ENCODE peak calls at places on chromosomes 1 and 21, in five cellular contexts. Q is GM12878, H is HepG2, I is K562, G is SK-N-SH. U is an unnamed sample.

GRCh38 chr1:169348356-169349036 is 19.1 kb downstream of the NME7 start:
- DNase-seq in Q (peak), H (peak), I (peak), G (peak), U (no peak)

GRCh38 chr1:89910780-89911179 is 84.1 kb upstream of the ZNF326 start:
- DNase-seq in Q (no peak), H (no peak), I (no peak), G (no peak), U (no peak)

GRCh38 chr1:96967311-96967710 is 245.7 kb downstream of the PTBP2 start:
- DNase-seq in Q (no peak), H (no peak), I (no peak), G (no peak), U (no peak)

GRCh38 chr1:210339500-210339899 is 10.8 kb downstream of the HHAT start:
- DNase-seq in Q (no peak), H (no peak), I (no peak), G (no peak), U (no peak)

GRCh38 chr1:235468970-235469369 is 35.3 kb downstream of the B3GALNT2 start:
- DNase-seq in Q (no peak), H (peak), I (no peak), G (no peak), U (peak)

GRCh38 chr1:166974647-166975345 is 544 bp downstream of the ILDR2 start:
- DNase-seq in Q (no peak), H (no peak), I (no peak), G (no peak), U (no peak)

GRCh38 chr1:36204347-36204909 is 19.8 kb upstream of the THRAP3 start:
- DNase-seq in Q (no peak), H (no peak), I (no peak), G (no peak), U (no peak)

GRCh38 chr1:6102227-6102845 is 56.6 kb downstream of the KCNAB2 start:
- DNase-seq in Q (no peak), H (no peak), I (no peak), G (no peak), U (no peak)

GRCh38 chr1:226557424-226557823 is 8.9 kb downstream of the STUM start:
- DNase-seq in Q (no peak), H (no peak), I (no peak), G (no peak), U (no peak)

GRCh38 chr21:31186916-31187315 is 148.6 kb upstream of the KRTAP19-8 start:
- DNase-seq in Q (no peak), H (no peak), I (no peak), G (no peak), U (no peak)

GRCh38 chr1:99943238-99943794 is 26.5 kb upstream of the SLC35A3 start:
- DNase-seq in Q (no peak), H (peak), I (peak), G (no peak), U (peak)

GRCh38 chr1:212977781-212978645 is 27.7 kb downstream of the VASH2 start:
- DNase-seq in Q (peak), H (no peak), I (no peak), G (no peak), U (no peak)

GRCh38 chr1:155125946-155126493 is 1.7 kb upstream of the EFNA1 start:
- DNase-seq in Q (no peak), H (peak), I (peak), G (no peak), U (peak)

GRCh38 chr1:199218065-199218464 is 579.2 kb downstream of the PTPRC start:
- DNase-seq in Q (no peak), H (no peak), I (no peak), G (no peak), U (no peak)

GRCh38 chr1:200039849-200040479 is 12.5 kb downstream of the NR5A2 start:
- DNase-seq in Q (no peak), H (no peak), I (no peak), G (peak), U (peak)

GRCh38 chr1:204945565-204945977 is 74.9 kb downstream of the NFASC start:
- DNase-seq in Q (no peak), H (no peak), I (no peak), G (peak), U (no peak)

GRCh38 chr1:159914252-159915018 is 10.9 kb downstream of the TAGLN2 start:
- DNase-seq in Q (no peak), H (no peak), I (no peak), G (no peak), U (no peak)

GRCh38 chr1:50531027-50531426 is 107.8 kb upstream of the DMRTA2 start:
- DNase-seq in Q (no peak), H (no peak), I (no peak), G (peak), U (no peak)

GRCh38 chr1:94382163-94382562 is 36.0 kb upstream of the ABCD3 start:
- DNase-seq in Q (no peak), H (no peak), I (no peak), G (no peak), U (no peak)

GRCh38 chr21:14754259-14754604 is 208.1 kb upstream of the SAMSN1 start:
- DNase-seq in Q (no peak), H (no peak), I (no peak), G (no peak), U (no peak)

GRCh38 chr21:42313501-42313969 is 1.7 kb downstream of the TFF3 start:
- DNase-seq in Q (no peak), H (peak), I (no peak), G (no peak), U (no peak)

GRCh38 chr1:43801203-43801602 is 93.9 kb downstream of the ST3GAL3 start:
- DNase-seq in Q (no peak), H (no peak), I (no peak), G (no peak), U (no peak)

GRCh38 chr1:43803646-43804045 is 96.3 kb downstream of the ST3GAL3 start:
- DNase-seq in Q (no peak), H (no peak), I (no peak), G (no peak), U (no peak)

GRCh38 chr1:43803105-43803504 is 95.8 kb downstream of the ST3GAL3 start:
- DNase-seq in Q (no peak), H (no peak), I (no peak), G (no peak), U (no peak)

GRCh38 chr1:43800801-43801200 is 93.5 kb downstream of the ST3GAL3 start:
- DNase-seq in Q (no peak), H (no peak), I (no peak), G (no peak), U (no peak)

DNA sequence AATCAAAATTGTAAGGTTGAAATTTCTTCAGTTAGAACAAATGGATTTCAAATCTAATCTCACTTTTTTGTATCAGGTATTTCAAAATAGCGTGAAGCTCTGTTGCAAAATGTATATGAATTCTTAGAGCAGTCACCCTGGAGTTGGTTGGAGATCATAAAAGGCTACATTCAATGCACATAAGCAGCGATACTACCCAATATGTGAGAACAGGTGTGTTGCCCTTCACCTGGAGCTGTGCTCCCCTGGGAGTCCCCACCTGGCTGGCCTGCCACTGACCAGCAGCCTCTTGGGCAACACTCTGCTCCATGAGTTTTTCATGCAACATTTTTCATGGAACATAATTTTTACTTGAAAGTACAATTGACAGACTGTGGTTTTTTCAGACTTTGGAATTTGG is 95.0 kb downstream of the ST3GAL3 start:
- DNase-seq in Q (no peak), H (no peak), I (no peak), G (no peak), U (no peak)
- TF ChIP-seq JUND in Q (no peak), H (no peak), I (no peak), G (no peak), U (no peak)

GRCh38 chr1:46554236-46555080 is 3.0 kb upstream of the KNCN start:
- DNase-seq in Q (no peak), H (no peak), I (peak), G (no peak), U (no peak)

GRCh38 chr1:46552357-46553237 is 1.1 kb upstream of the KNCN start:
- DNase-seq in Q (no peak), H (peak), I (no peak), G (no peak), U (no peak)

GRCh38 chr1:46551597-46552095 is at the start of gene KNCN:
- DNase-seq in Q (no peak), H (no peak), I (no peak), G (no peak), U (no peak)

GRCh38 chr1:46555081-46555432 is 3.6 kb upstream of the KNCN start:
- DNase-seq in Q (no peak), H (no peak), I (no peak), G (no peak), U (no peak)

DNA sequence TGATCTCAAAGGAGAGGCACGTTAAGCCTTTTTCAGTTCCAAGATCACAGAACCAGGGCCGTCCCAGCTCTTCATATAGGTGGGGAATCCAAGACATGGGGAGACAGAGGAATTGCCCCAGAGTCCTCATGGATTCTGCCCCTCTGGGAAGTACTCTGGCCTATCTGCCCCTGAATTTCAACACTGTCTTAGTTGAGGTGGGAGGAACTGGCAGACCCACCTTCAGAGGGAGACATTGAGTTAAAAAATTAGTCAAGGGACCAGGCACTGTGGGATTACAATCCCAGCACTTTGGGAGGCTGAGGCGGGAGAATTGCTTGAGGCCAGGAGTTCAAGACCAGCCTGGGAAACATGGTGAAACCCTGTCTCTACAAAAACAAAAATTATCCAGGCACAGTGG is 2.1 kb upstream of the KNCN start:
- DNase-seq in Q (no peak), H (no peak), I (no peak), G (no peak), U (no peak)
- TF ChIP-seq JUND in Q (no peak), H (no peak), I (no peak), G (no peak), U (no peak)

GRCh38 chr1:91828583-91829281 is 57.2 kb downstream of the TGFBR3 start:
- DNase-seq in Q (no peak), H (no peak), I (no peak), G (no peak), U (no peak)

GRCh38 chr1:91831132-91831930 is 54.6 kb downstream of the TGFBR3 start:
- DNase-seq in Q (no peak), H (no peak), I (no peak), G (no peak), U (no peak)

GRCh38 chr1:91829293-91830153 is 56.4 kb downstream of the TGFBR3 start:
- DNase-seq in Q (no peak), H (no peak), I (no peak), G (no peak), U (no peak)

GRCh38 chr1:91828007-91828321 is 58.0 kb downstream of the TGFBR3 start:
- DNase-seq in Q (no peak), H (no peak), I (peak), G (no peak), U (no peak)

DNA sequence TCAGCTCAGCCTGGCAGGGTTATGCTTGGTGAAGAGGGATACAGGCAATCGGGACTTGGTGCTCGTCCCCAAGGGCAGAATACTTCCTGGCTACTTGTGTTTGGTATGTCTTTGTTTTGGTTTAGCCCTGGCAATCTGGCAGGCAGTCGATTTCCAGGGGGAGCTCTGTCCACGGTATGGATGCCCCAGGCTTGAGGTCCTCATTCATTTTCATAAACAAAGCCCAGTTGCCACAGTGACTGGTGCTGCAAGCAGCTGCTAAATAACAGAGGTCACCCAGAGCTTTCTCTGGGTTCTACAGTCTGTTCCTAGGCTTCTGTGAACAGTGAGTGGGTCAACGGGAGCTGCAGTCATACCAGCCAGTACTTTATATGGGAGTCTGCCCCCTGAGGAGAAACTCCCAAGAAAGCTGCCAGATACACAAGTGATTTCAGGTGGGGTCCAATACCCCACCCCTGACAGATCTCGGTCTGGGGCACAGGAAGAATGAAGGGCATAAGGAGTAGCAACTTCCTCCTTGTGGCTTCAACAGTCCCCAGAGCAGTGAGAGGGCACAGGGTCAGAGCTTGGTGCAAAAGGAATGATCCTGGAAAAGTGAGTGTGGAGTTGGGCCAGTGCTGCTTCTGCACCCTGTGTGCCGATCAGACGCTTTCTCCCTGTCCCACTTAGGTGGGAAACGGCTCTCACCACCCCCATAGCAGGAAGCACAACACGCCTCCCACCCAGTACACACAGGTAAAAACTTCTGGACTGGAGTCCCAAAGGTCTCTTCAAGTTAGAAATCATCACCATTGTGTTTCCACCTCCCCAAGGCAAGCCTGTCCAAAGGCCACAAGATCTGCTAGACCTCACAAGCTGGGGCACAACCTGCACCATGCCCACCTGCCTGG is 55.5 kb downstream of the TGFBR3 start:
- DNase-seq in Q (no peak), H (peak), I (no peak), G (no peak), U (peak)
- TF ChIP-seq JUND in Q (no peak), H (no peak), I (no peak), G (no peak), U (no peak)

GRCh38 chr1:240189386-240189989 is 97.8 kb downstream of the FMN2 start:
- DNase-seq in Q (no peak), H (peak), I (peak), G (peak), U (peak)
- TF ChIP-seq JUND in Q (no peak), H (no peak), I (no peak), G (no peak), U (no peak)

DNA sequence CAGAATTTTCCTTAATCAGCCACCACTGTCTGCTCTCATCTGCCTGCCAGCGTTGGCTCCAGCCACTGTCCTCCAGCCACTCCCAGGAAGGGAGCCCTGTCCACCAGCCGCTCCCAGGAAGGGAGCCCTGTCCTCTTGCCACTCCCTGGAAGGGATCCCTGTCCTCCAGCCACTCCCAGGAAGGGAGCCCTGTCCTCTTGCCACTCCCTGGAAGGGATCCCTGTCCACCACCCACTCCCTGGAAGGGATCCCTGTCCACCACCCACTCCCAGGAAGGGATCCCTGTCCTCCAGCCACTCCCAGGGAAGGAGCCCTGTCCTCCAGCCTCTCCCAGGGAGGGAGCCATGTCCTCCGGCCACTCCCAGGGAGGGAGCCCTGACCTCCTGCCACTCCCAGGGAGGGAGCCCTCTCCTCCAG is 726.5 kb downstream of the PTPRU start:
- DNase-seq in Q (no peak), H (no peak), I (peak), G (no peak), U (no peak)
- TF ChIP-seq JUND in Q (no peak), H (no peak), I (no peak), G (no peak), U (no peak)

DNA sequence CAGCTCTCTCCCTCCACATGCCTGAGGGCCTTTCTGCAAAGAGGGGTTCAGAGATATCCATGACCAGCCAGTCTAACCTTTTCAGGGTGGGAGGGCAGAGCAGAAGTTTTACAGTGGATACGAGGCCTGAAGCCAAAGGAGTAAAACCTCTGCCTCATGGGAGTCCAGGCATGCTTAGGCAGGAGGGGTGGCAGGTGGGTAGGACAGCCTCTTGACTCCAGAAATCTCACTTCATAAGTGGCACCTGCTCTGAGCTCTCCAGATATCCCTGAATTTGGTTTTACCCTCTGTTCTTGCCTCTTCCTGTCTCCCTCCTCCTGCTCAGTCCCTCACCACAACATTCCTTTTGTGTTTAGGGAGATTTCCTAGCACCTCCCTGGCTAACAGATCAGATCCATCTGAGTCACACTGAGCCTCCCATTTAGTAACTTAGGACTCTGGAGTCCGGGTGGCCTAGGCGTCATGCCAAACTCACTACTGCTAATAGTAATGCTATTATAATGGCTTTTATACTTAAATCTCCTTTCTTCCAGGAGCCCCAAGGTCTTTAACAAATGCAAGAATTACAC is 201.0 kb downstream of the HS2ST1 start:
- DNase-seq in Q (no peak), H (no peak), I (no peak), G (no peak), U (no peak)
- TF ChIP-seq JUND in Q (no peak), H (no peak), I (no peak), G (peak), U (no peak)

DNA sequence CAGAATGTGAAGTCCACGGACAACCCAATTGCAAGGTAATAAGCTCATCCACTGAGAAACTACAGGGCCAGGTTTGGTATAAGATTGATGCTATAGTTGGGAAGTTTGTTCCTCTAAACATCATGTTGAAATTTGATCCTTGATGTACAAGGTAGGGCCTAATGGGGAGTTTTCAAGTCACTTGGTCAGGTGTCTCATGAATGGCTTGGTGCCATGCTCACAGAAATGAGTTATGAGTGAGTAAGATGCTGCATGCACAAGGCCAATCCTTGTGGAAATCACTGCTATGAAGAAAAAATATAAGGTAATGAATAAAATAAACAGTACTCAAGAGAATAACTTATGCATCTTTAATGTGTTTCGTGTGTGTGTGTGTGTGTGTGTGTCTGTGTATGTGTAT is 1891.2 kb downstream of the NCAM2 start:
- DNase-seq in Q (no peak), H (no peak), I (no peak), G (no peak), U (no peak)
- TF ChIP-seq JUND in Q (no peak), H (no peak), I (no peak), G (no peak), U (no peak)